ENCODE peak calls at places on chromosomes 16 and 17, in six cellular contexts. K is right atrium auricular region, C is mucosa of descending colon, D is tibial artery, M is sigmoid colon, R is AG04450. Z is an unnamed sample.

GRCh38 chr17:2250140-2251095 is 53.2 kb downstream of the SMG6 start:
- DNase-seq in C (no peak), M (no peak), D (no peak), R (no peak), K (no peak), Z (no peak)

GRCh38 chr17:8968503-8968902 is 3.0 kb upstream of the PIK3R5 start:
- DNase-seq in R (no peak), C (no peak), K (no peak), M (no peak), D (no peak), Z (no peak)

GRCh38 chr16:58409316-58409973 is 17.2 kb downstream of the GINS3 start:
- DNase-seq in C (no peak), M (peak; percentile 70), K (no peak), R (no peak), D (peak; percentile 48), Z (no peak)

GRCh38 chr16:69176033-69176780 is 10.8 kb upstream of the SNTB2 start:
- DNase-seq in R (peak; percentile 43), D (no peak), K (no peak), C (no peak), M (peak; percentile 52), Z (no peak)

GRCh38 chr17:51487947-51488346 is 227.6 kb downstream of the UTP18 start:
- DNase-seq in R (no peak), K (no peak), M (no peak), C (no peak), D (no peak), Z (no peak)

GRCh38 chr17:15255713-15256454 is 9.2 kb downstream of the PMP22 start:
- DNase-seq in R (no peak), D (no peak), K (no peak), C (no peak), M (no peak), Z (no peak)

GRCh38 chr17:64377769-64378282 is 12.8 kb downstream of the PECAM1 start:
- DNase-seq in M (no peak), R (no peak), K (no peak), D (no peak), C (no peak), Z (no peak)

GRCh38 chr17:40425741-40426140 is 8.0 kb upstream of the TOP2A start:
- DNase-seq in C (no peak), R (no peak), M (no peak), K (no peak), D (no peak), Z (no peak)

GRCh38 chr16:525520-526180 is 1.9 kb upstream of the CAPN15 start:
- DNase-seq in M (no peak), C (no peak), K (no peak), D (no peak), R (peak; percentile 50), Z (no peak)

GRCh38 chr17:65790241-65790640 is 228.8 kb upstream of the AXIN2 start:
- DNase-seq in C (no peak), M (no peak), D (no peak), K (no peak), R (no peak), Z (no peak)

GRCh38 chr16:890217-890616 is 80.6 kb downstream of the LMF1 start:
- DNase-seq in C (no peak), R (no peak), K (no peak), D (no peak), M (no peak), Z (no peak)

GRCh38 chr17:40450175-40450574 is 6.9 kb downstream of the IGFBP4 start:
- DNase-seq in D (no peak), R (no peak), M (no peak), C (peak; percentile 82), K (no peak), Z (no peak)

GRCh38 chr17:43601280-43602050 is 55.3 kb upstream of the ETV4 start:
- DNase-seq in K (no peak), M (peak; percentile 91), R (no peak), D (peak; percentile 64), C (no peak), Z (no peak)

GRCh38 chr17:57935833-57936807 is 19.1 kb downstream of the CUEDC1 start:
- DNase-seq in M (peak; percentile 91), D (peak; percentile 57), K (no peak), C (no peak), R (no peak), Z (no peak)

GRCh38 chr16:86462334-86463084 is 47.8 kb upstream of the FOXF1 start:
- DNase-seq in R (peak; percentile 98), K (no peak), M (peak; percentile 98), D (no peak), C (peak; percentile 57), Z (no peak)

GRCh38 chr16:14264560-14264959 is 193.4 kb downstream of the MRTFB start:
- DNase-seq in M (no peak), D (no peak), R (no peak), K (no peak), C (no peak), Z (no peak)

GRCh38 chr17:50151937-50152547 is 1.6 kb upstream of the PPP1R9B start:
- DNase-seq in C (peak; percentile 83), M (peak; percentile 93), R (no peak), D (peak; percentile 89), K (peak; percentile 87), Z (peak; percentile 63)

GRCh38 chr17:43873091-43873490 is 26.1 kb downstream of the CD300LG start:
- DNase-seq in M (no peak), C (no peak), D (no peak), K (no peak), R (no peak), Z (no peak)

GRCh38 chr16:72740346-72740745 is 307.6 kb downstream of the ZFHX3 start:
- DNase-seq in D (no peak), R (peak; percentile 4), C (no peak), M (no peak), K (no peak), Z (no peak)

GRCh38 chr16:11260596-11260966 is 4.6 kb upstream of the SOCS1 start:
- DNase-seq in C (no peak), D (no peak), K (no peak), R (no peak), M (no peak), Z (no peak)

GRCh38 chr17:57626520-57627210 is 118.4 kb downstream of the CCDC182 start:
- DNase-seq in R (no peak), K (no peak), M (no peak), C (no peak), D (no peak), Z (no peak)

GRCh38 chr17:288802-289356 is 63.7 kb downstream of the RPH3AL start:
- DNase-seq in D (no peak), C (no peak), K (no peak), R (no peak), M (peak; percentile 28), Z (no peak)

GRCh38 chr17:27218719-27219488 is 75.0 kb upstream of the WSB1 start:
- DNase-seq in D (no peak), R (no peak), K (no peak), C (no peak), M (no peak), Z (no peak)

GRCh38 chr17:77124192-77124908 is 16.4 kb upstream of the SEC14L1 start:
- DNase-seq in K (no peak), C (no peak), R (no peak), D (peak; percentile 52), M (no peak), Z (no peak)

GRCh38 chr16:57699899-57700298 is 5.3 kb downstream of the DRC7 start:
- DNase-seq in M (peak; percentile 37), R (no peak), K (no peak), C (no peak), D (no peak), Z (no peak)

GRCh38 chr17:81074875-81075274 is 39.9 kb downstream of the BAIAP2 start:
- DNase-seq in M (no peak), R (no peak), C (no peak), K (no peak), D (no peak), Z (no peak)

GRCh38 chr17:41894791-41895331 is 23.9 kb downstream of the ACLY start:
- DNase-seq in M (peak; percentile 85), R (peak; percentile 67), K (peak; percentile 68), D (no peak), C (no peak), Z (no peak)

GRCh38 chr16:3235856-3236669 is 1.1 kb upstream of the ZNF200 start:
- DNase-seq in D (peak; percentile 36), C (peak; percentile 60), M (peak; percentile 70), K (peak; percentile 63), R (no peak), Z (no peak)

DNA sequence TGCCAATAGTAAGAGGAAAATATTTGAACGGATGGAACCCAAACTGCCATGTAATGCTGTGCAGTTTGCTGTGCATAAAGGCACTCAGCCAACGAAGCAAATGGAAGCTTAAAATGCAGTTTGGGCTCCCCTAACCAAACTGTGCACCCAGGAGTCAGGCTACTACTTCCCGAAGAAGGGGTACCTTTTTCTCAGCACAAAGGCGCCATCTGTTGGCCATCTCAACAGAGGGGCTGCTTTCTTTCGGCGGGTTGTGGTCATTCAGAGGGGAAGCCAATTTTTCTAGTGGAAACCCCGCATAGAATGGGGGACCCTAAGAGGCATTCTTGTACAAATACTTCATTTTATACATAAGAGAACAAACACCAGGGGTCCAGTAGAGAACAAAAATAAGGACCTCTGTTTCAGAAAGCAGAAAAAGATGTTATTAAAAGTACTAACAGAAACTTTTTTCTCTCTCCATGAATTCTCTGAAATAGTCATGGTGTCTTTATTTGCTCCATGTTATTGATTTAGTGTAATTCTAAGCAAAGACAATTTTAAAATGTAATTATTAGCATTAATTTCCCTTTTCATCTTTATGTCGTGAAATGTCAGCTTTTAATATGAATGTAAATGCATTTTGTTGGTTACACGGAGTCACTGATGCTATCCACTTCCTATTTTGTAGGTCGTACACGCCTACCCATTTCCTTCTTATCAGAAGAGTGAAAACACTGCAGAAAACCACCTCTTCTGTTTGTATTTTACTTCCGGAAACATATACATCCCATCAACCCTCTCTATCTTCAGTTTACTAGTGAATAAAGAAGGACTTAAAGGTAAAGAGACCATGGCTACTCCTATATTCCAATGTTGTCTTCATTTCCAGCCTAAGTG is 453.3 kb downstream of the KCNJ2 start:
- DNase-seq in C (peak; percentile 56), D (no peak), K (no peak), M (peak; percentile 58), R (no peak), Z (no peak)
- TF ChIP-seq CTCF in C (no peak), D (no peak), K (peak; percentile 66), M (peak; percentile 17), R (peak; percentile 49), Z (no peak)

GRCh38 chr16:35239561-35239960 is 1780.1 kb downstream of the TP53TG3F start:
- DNase-seq in M (no peak), C (no peak), D (no peak), R (no peak), K (no peak), Z (no peak)
- TF ChIP-seq CTCF in M (no peak), C (no peak), D (no peak), R (no peak), K (no peak), Z (no peak)

GRCh38 chr16:67199011-67199807 is at the start of gene ELMO3:
- DNase-seq in M (no peak), C (peak; percentile 92), R (no peak), K (no peak), D (no peak), Z (no peak)
- TF ChIP-seq CTCF in M (peak; percentile 19), C (peak; percentile 45), R (peak; percentile 31), K (peak; percentile 50), D (no peak), Z (no peak)

DNA sequence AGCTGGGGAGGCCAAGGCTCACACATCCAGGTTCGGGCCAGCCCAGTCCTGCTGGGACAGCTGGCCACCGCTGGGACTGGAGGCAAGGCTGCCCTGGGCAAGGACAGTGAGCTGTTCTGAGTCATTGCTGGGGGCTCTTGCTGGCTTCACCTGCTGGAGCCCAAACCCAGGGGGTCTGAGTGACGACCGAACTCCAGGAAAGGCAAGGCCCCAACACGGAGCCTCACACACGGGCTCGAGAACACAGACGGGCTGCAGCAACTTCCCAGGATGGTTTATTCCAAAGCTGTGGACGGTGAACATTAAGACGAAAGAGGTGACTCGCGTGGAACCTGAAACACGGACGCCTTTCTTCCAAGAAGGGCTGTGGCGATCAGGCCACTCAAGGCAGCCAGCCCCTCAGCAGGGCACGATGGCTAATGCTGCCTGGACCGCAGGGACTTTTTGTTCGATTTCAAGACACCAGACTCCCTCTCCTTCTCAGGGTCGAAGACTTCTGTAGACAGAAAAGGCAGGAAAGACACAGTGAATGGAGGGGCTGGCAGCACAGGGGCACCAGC is 21.5 kb downstream of the KDM8 start:
- DNase-seq in M (no peak), D (no peak), K (no peak), C (peak; percentile 27), R (no peak), Z (no peak)
- TF ChIP-seq CTCF in M (no peak), D (no peak), K (no peak), C (no peak), R (no peak), Z (no peak)